ENCODE peak calls at places on chromosomes 1 and 21, in five cellular contexts. One of them, this sample, is unnamed. For H3K36me3, the result is how much of the 10 kb centered on the place peaks cover.

GRCh38 chr1:53763461-53763860 is 24.5 kb upstream of the GLIS1 start:
- DNase-seq in brain microvascular endothelial cell: no peak
- DNase-seq in mucosa of descending colon: no peak
- DNase-seq in upper lobe of right lung: no peak
- DNase-seq in spleen: no peak
- DNase-seq in this sample: no peak

GRCh38 chr1:234918216-234918841 is 210.3 kb downstream of the TOMM20 start:
- DNase-seq in spleen: no peak
- DNase-seq in mucosa of descending colon: no peak
- DNase-seq in brain microvascular endothelial cell: peak
- DNase-seq in upper lobe of right lung: peak
- DNase-seq in this sample: no peak

GRCh38 chr1:229557913-229558414 is 543 bp downstream of the ABCB10 start:
- DNase-seq in mucosa of descending colon: peak
- DNase-seq in upper lobe of right lung: peak
- DNase-seq in spleen: peak
- DNase-seq in brain microvascular endothelial cell: no peak
- DNase-seq in this sample: peak

GRCh38 chr1:39131940-39132339 is 72.6 kb upstream of the MACF1 start:
- DNase-seq in mucosa of descending colon: no peak
- DNase-seq in spleen: no peak
- DNase-seq in upper lobe of right lung: no peak
- DNase-seq in brain microvascular endothelial cell: no peak
- DNase-seq in this sample: no peak

GRCh38 chr1:58968360-58968952 is 184.6 kb upstream of the JUN start:
- DNase-seq in upper lobe of right lung: no peak
- DNase-seq in brain microvascular endothelial cell: no peak
- DNase-seq in spleen: peak
- DNase-seq in mucosa of descending colon: peak
- DNase-seq in this sample: peak

GRCh38 chr1:171717080-171717479 is 24.8 kb downstream of the VAMP4 start:
- DNase-seq in mucosa of descending colon: no peak
- DNase-seq in brain microvascular endothelial cell: no peak
- DNase-seq in upper lobe of right lung: no peak
- DNase-seq in spleen: no peak
- DNase-seq in this sample: no peak

GRCh38 chr1:164647211-164647610 is 88.2 kb downstream of the PBX1 start:
- DNase-seq in brain microvascular endothelial cell: no peak
- DNase-seq in upper lobe of right lung: no peak
- DNase-seq in mucosa of descending colon: peak
- DNase-seq in spleen: no peak
- DNase-seq in this sample: no peak

GRCh38 chr1:218392717-218393116 is 47.6 kb downstream of the TGFB2 start:
- DNase-seq in spleen: no peak
- DNase-seq in upper lobe of right lung: no peak
- DNase-seq in brain microvascular endothelial cell: no peak
- DNase-seq in mucosa of descending colon: no peak
- DNase-seq in this sample: no peak

GRCh38 chr21:44975720-44976555 is 36.1 kb downstream of the SLX9 start:
- DNase-seq in brain microvascular endothelial cell: no peak
- DNase-seq in spleen: no peak
- DNase-seq in mucosa of descending colon: no peak
- DNase-seq in upper lobe of right lung: no peak
- DNase-seq in this sample: no peak

GRCh38 chr1:115331531-115332331 is 6.3 kb downstream of the NGF start:
- DNase-seq in spleen: no peak
- DNase-seq in brain microvascular endothelial cell: no peak
- DNase-seq in mucosa of descending colon: no peak
- DNase-seq in upper lobe of right lung: no peak
- DNase-seq in this sample: no peak

GRCh38 chr1:224380003-224380402 is 23.3 kb downstream of the CNIH4 start:
- DNase-seq in mucosa of descending colon: peak
- DNase-seq in brain microvascular endothelial cell: no peak
- DNase-seq in spleen: no peak
- DNase-seq in upper lobe of right lung: no peak
- DNase-seq in this sample: no peak

GRCh38 chr1:67685558-67686271 is 714 bp downstream of the GADD45A start:
- DNase-seq in upper lobe of right lung: peak
- DNase-seq in brain microvascular endothelial cell: peak
- DNase-seq in spleen: peak
- DNase-seq in mucosa of descending colon: peak
- DNase-seq in this sample: peak

GRCh38 chr1:41713557-41714327 is 205.0 kb downstream of the HIVEP3 start:
- DNase-seq in mucosa of descending colon: no peak
- DNase-seq in spleen: no peak
- DNase-seq in brain microvascular endothelial cell: peak
- DNase-seq in upper lobe of right lung: peak
- DNase-seq in this sample: peak

GRCh38 chr1:60978421-60979357 is 103.7 kb upstream of the NFIA start:
- DNase-seq in mucosa of descending colon: peak
- DNase-seq in brain microvascular endothelial cell: no peak
- DNase-seq in spleen: no peak
- DNase-seq in upper lobe of right lung: no peak
- DNase-seq in this sample: no peak

GRCh38 chr1:198465201-198466144 is 75.0 kb downstream of the ATP6V1G3 start:
- DNase-seq in spleen: no peak
- DNase-seq in upper lobe of right lung: no peak
- DNase-seq in brain microvascular endothelial cell: peak
- DNase-seq in mucosa of descending colon: peak
- DNase-seq in this sample: no peak

GRCh38 chr1:154463512-154463990 is 38.5 kb upstream of the TDRD10 start:
- DNase-seq in upper lobe of right lung: no peak
- DNase-seq in spleen: peak
- DNase-seq in mucosa of descending colon: no peak
- DNase-seq in brain microvascular endothelial cell: peak
- DNase-seq in this sample: peak

GRCh38 chr1:94851571-94851970 is 31.4 kb downstream of the SLC44A3 start:
- DNase-seq in mucosa of descending colon: no peak
- DNase-seq in brain microvascular endothelial cell: no peak
- DNase-seq in upper lobe of right lung: no peak
- DNase-seq in spleen: no peak
- DNase-seq in this sample: no peak

GRCh38 chr1:168257397-168257796 is 23.3 kb upstream of the TBX19 start:
- DNase-seq in spleen: no peak
- DNase-seq in mucosa of descending colon: no peak
- DNase-seq in upper lobe of right lung: no peak
- DNase-seq in brain microvascular endothelial cell: no peak
- DNase-seq in this sample: no peak

GRCh38 chr1:31745898-31746668 is 18.1 kb downstream of the ADGRB2 start:
- DNase-seq in upper lobe of right lung: no peak
- DNase-seq in spleen: no peak
- DNase-seq in mucosa of descending colon: no peak
- DNase-seq in brain microvascular endothelial cell: no peak
- DNase-seq in this sample: no peak

GRCh38 chr1:2510366-2511155 is 15.8 kb downstream of the PANK4 start:
- DNase-seq in brain microvascular endothelial cell: no peak
- DNase-seq in mucosa of descending colon: no peak
- DNase-seq in upper lobe of right lung: no peak
- DNase-seq in spleen: no peak
- DNase-seq in this sample: no peak

DNA sequence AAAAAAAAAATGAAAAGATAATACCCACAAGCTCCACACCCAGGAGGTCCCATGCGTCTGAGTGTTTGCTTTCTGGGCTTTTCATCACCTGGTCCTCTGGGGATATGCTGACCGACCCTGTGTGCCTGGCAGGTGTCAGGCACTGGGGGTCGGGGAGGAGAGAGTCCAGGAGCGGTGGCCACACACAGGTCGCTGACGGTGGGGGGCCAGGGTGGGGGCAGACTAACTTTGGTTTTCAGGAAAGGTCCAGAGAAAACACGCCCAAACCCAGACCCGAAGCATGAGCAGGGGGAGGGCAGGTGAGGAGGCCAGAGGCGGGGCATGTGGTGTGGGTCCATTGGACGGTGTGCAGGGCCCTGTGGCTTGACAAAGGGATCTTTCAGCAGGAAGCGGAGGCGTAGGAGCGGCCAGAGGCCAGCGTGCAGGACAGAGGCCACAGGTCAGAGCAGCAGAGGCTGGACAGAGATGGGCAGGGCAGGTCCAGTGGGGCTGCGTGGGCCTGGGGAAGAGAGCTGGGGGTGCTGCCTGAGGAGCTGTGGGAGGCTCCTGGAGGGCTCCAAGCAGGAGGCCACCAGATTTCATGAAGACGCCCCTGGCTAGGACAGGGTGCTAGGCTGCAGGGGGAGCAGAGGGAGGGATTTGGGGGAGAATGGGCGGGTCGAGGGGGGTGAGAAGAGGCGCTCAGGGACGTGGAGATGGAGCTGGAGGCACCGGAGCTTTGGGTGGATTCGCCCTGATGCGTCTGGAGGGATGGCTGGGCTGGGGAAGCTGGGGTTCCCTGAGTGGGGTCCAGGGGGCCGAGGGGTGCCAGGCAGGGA is 15.8 kb downstream of the RNF223 start:
- DNase-seq in brain microvascular endothelial cell: no peak
- DNase-seq in mucosa of descending colon: no peak
- DNase-seq in upper lobe of right lung: no peak
- DNase-seq in spleen: no peak
- DNase-seq in this sample: no peak
- H3K4me3 ChIP-seq in brain microvascular endothelial cell: no peak
- H3K4me3 ChIP-seq in mucosa of descending colon: no peak
- H3K4me3 ChIP-seq in upper lobe of right lung: no peak
- H3K4me3 ChIP-seq in spleen: peak
- H3K4me3 ChIP-seq in this sample: no peak

DNA sequence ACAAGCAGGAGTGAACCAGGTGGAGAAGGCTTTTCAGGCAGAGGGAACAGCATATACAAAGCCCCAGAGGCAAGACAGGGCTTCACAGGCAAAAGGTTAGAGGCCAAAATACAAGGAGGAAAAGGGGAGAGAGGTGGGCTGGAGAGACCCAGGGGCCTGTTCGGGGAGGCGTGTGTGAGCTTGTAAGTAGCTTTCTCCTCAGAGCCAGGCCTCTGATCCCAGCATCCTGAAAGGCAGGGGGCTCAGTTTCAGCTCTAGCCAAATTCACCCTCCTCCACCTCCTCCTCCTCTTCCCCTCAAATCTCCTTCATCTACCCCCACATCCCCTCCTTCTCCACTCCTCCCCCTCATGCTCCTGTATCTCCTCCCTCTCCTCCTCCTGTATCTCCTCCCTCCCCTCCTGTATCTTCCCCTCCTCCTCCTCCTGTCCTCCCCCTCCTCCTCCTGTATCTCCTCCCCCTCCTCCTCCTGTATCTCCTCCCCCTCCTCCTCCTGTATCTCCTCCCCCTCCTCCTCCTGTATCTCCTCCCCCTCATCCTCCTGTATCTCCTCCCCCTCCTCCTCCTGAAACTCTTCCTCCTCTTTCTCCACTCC is 148.6 kb downstream of the ST6GALNAC5 start:
- DNase-seq in mucosa of descending colon: no peak
- DNase-seq in brain microvascular endothelial cell: no peak
- DNase-seq in spleen: no peak
- DNase-seq in upper lobe of right lung: no peak
- DNase-seq in this sample: no peak
- H3K36me3 ChIP-seq in mucosa of descending colon: under half
- H3K36me3 ChIP-seq in brain microvascular endothelial cell: under half
- H3K36me3 ChIP-seq in spleen: under half
- H3K36me3 ChIP-seq in upper lobe of right lung: under half
- H3K36me3 ChIP-seq in this sample: under half

GRCh38 chr1:27635410-27636142 is 591 bp upstream of the FGR start:
- DNase-seq in spleen: peak
- DNase-seq in mucosa of descending colon: no peak
- DNase-seq in upper lobe of right lung: no peak
- DNase-seq in brain microvascular endothelial cell: no peak
- DNase-seq in this sample: no peak
- H3K4me3 ChIP-seq in spleen: peak
- H3K4me3 ChIP-seq in mucosa of descending colon: no peak
- H3K4me3 ChIP-seq in upper lobe of right lung: peak
- H3K4me3 ChIP-seq in brain microvascular endothelial cell: no peak
- H3K4me3 ChIP-seq in this sample: no peak

GRCh38 chr1:37593726-37594125 is 2.0 kb downstream of the GNL2 start:
- DNase-seq in spleen: no peak
- DNase-seq in brain microvascular endothelial cell: no peak
- DNase-seq in upper lobe of right lung: no peak
- DNase-seq in mucosa of descending colon: no peak
- DNase-seq in this sample: no peak

DNA sequence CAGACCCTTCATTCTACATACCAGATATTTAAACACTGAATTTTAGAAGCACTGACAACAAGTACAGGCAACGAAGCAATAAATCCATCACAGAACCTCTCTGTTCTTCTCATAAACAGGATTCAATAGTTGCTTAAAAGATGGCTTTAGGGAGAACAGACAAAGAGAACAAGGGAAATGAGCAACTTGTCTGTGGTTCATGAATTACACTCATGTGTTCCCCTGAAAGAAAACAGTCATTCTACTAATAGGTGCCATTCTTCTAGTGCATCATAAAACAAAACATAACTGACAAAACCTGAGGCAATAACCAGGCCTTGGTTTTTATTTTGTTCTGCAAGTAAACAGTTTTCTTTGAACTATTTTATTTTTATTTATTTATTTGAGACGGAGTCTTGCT is 6.8 kb downstream of the GNL2 start:
- DNase-seq in brain microvascular endothelial cell: no peak
- DNase-seq in spleen: no peak
- DNase-seq in mucosa of descending colon: no peak
- DNase-seq in upper lobe of right lung: no peak
- DNase-seq in this sample: no peak
- H3K36me3 ChIP-seq in brain microvascular endothelial cell: half or more
- H3K36me3 ChIP-seq in spleen: under half
- H3K36me3 ChIP-seq in mucosa of descending colon: under half
- H3K36me3 ChIP-seq in upper lobe of right lung: half or more
- H3K36me3 ChIP-seq in this sample: half or more

GRCh38 chr1:226654508-226655124 is 84.5 kb downstream of the ITPKB start:
- DNase-seq in spleen: peak
- DNase-seq in upper lobe of right lung: no peak
- DNase-seq in mucosa of descending colon: no peak
- DNase-seq in brain microvascular endothelial cell: no peak
- DNase-seq in this sample: no peak

GRCh38 chr1:226657788-226658537 is 81.1 kb downstream of the ITPKB start:
- DNase-seq in upper lobe of right lung: no peak
- DNase-seq in mucosa of descending colon: no peak
- DNase-seq in brain microvascular endothelial cell: no peak
- DNase-seq in spleen: peak
- DNase-seq in this sample: no peak

GRCh38 chr1:226656601-226657277 is 82.3 kb downstream of the ITPKB start:
- DNase-seq in spleen: peak
- DNase-seq in mucosa of descending colon: peak
- DNase-seq in brain microvascular endothelial cell: no peak
- DNase-seq in upper lobe of right lung: no peak
- DNase-seq in this sample: peak

GRCh38 chr1:226655251-226656163 is 83.6 kb downstream of the ITPKB start:
- DNase-seq in upper lobe of right lung: no peak
- DNase-seq in brain microvascular endothelial cell: no peak
- DNase-seq in mucosa of descending colon: no peak
- DNase-seq in spleen: peak
- DNase-seq in this sample: peak

GRCh38 chr1:226656201-226656600 is 82.9 kb downstream of the ITPKB start:
- DNase-seq in upper lobe of right lung: no peak
- DNase-seq in spleen: peak
- DNase-seq in brain microvascular endothelial cell: no peak
- DNase-seq in mucosa of descending colon: peak
- DNase-seq in this sample: no peak
- H3K4me3 ChIP-seq in upper lobe of right lung: no peak
- H3K4me3 ChIP-seq in spleen: no peak
- H3K4me3 ChIP-seq in brain microvascular endothelial cell: no peak
- H3K4me3 ChIP-seq in mucosa of descending colon: no peak
- H3K4me3 ChIP-seq in this sample: no peak

This sample was measured in MG63.